ENCODE peak calls at places on chromosomes 13 and 19, in six cellular contexts. O is WTC11, B is NAMALWA, V is activated gamma-delta T cell, M is aorta, T is small intestine. A is an unnamed sample.

GRCh38 chr13:45417790-45418534 is at the start of gene SLC25A30:
- DNase-seq in B (peak; percentile 91), T (peak; percentile 90), O (peak; percentile 96), M (peak; percentile 98), V (peak; percentile 84), A (peak; percentile 78)

GRCh38 chr19:41307954-41308449 is 2.0 kb upstream of the CCDC97 start:
- DNase-seq in B (no peak), V (no peak), M (peak; percentile 43), O (no peak), T (no peak), A (no peak)

GRCh38 chr13:36788276-36788675 is 30.7 kb upstream of the RFXAP start:
- DNase-seq in O (no peak), B (no peak), V (no peak), M (no peak), T (no peak), A (no peak)

GRCh38 chr19:29076161-29076560 is 136.8 kb downstream of the UQCRFS1 start:
- DNase-seq in M (no peak), T (no peak), B (no peak), V (no peak), O (no peak), A (no peak)

GRCh38 chr19:48333467-48334384 is 8.4 kb downstream of the EMP3 start:
- DNase-seq in T (peak; percentile 97), O (peak; percentile 92), B (peak; percentile 98), M (peak; percentile 96), V (peak; percentile 89), A (no peak)

GRCh38 chr19:11210656-11210928 is 13.2 kb upstream of the KANK2 start:
- DNase-seq in B (no peak), O (no peak), T (no peak), M (no peak), V (no peak), A (no peak)

GRCh38 chr19:46999878-47000277 is 19.8 kb upstream of the NPAS1 start:
- DNase-seq in V (no peak), T (no peak), O (no peak), B (no peak), M (no peak), A (no peak)

GRCh38 chr19:7819337-7819736 is 10.7 kb upstream of the EVI5L start:
- DNase-seq in O (no peak), T (no peak), M (no peak), B (no peak), V (no peak), A (no peak)

GRCh38 chr19:51441410-51442390 is 16.6 kb downstream of the SIGLEC8 start:
- DNase-seq in O (no peak), T (peak; percentile 57), V (peak; percentile 13), M (no peak), B (peak; percentile 60), A (no peak)

GRCh38 chr19:48249502-48250014 is 6.2 kb downstream of the CARD8 start:
- DNase-seq in T (peak; percentile 22), O (no peak), V (no peak), M (peak; percentile 75), B (peak; percentile 47), A (no peak)